ENCODE peak calls at places on chromosome 9, in five cellular contexts. One of them, this sample, is unnamed.

GRCh38 chr9:130360672-130361071 is 84.1 kb upstream of the ASS1 start:
- DNase-seq in cardiac muscle cell: no peak
- DNase-seq in naive thymus-derived CD8-positive, alpha-beta T cell: no peak
- DNase-seq in epithelial cell of esophagus: no peak
- DNase-seq in stimulated activated CD8-positive, alpha-beta memory T cell treated with anti-CD3 and anti-CD28 coated beads, Interleukin-15, amount 100 ng/mL, for 1 hour: no peak
- DNase-seq in this sample: no peak

GRCh38 chr9:38489057-38489456 is 64.8 kb upstream of the IGFBPL1 start:
- DNase-seq in cardiac muscle cell: no peak
- DNase-seq in naive thymus-derived CD8-positive, alpha-beta T cell: no peak
- DNase-seq in epithelial cell of esophagus: no peak
- DNase-seq in stimulated activated CD8-positive, alpha-beta memory T cell treated with anti-CD3 and anti-CD28 coated beads, Interleukin-15, amount 100 ng/mL, for 1 hour: no peak
- DNase-seq in this sample: no peak

GRCh38 chr9:78424299-78424698 is 127.4 kb downstream of the PSAT1 start:
- DNase-seq in cardiac muscle cell: no peak
- DNase-seq in naive thymus-derived CD8-positive, alpha-beta T cell: no peak
- DNase-seq in epithelial cell of esophagus: no peak
- DNase-seq in stimulated activated CD8-positive, alpha-beta memory T cell treated with anti-CD3 and anti-CD28 coated beads, Interleukin-15, amount 100 ng/mL, for 1 hour: no peak
- DNase-seq in this sample: no peak

GRCh38 chr9:135833864-135834263 is 73.5 kb downstream of the CAMSAP1 start:
- DNase-seq in cardiac muscle cell: no peak
- DNase-seq in naive thymus-derived CD8-positive, alpha-beta T cell: no peak
- DNase-seq in epithelial cell of esophagus: peak
- DNase-seq in stimulated activated CD8-positive, alpha-beta memory T cell treated with anti-CD3 and anti-CD28 coated beads, Interleukin-15, amount 100 ng/mL, for 1 hour: no peak
- DNase-seq in this sample: no peak

GRCh38 chr9:136138566-136138965 is 19.9 kb upstream of the TMEM250 start:
- DNase-seq in cardiac muscle cell: peak
- DNase-seq in naive thymus-derived CD8-positive, alpha-beta T cell: peak
- DNase-seq in epithelial cell of esophagus: peak
- DNase-seq in stimulated activated CD8-positive, alpha-beta memory T cell treated with anti-CD3 and anti-CD28 coated beads, Interleukin-15, amount 100 ng/mL, for 1 hour: no peak
- DNase-seq in this sample: no peak

GRCh38 chr9:7388755-7389154 is 410.8 kb downstream of the DMAC1 start:
- DNase-seq in cardiac muscle cell: no peak
- DNase-seq in naive thymus-derived CD8-positive, alpha-beta T cell: no peak
- DNase-seq in epithelial cell of esophagus: no peak
- DNase-seq in stimulated activated CD8-positive, alpha-beta memory T cell treated with anti-CD3 and anti-CD28 coated beads, Interleukin-15, amount 100 ng/mL, for 1 hour: no peak
- DNase-seq in this sample: no peak

GRCh38 chr9:102499468-102499867 is 495.7 kb upstream of the CYLC2 start:
- DNase-seq in cardiac muscle cell: no peak
- DNase-seq in naive thymus-derived CD8-positive, alpha-beta T cell: no peak
- DNase-seq in epithelial cell of esophagus: no peak
- DNase-seq in stimulated activated CD8-positive, alpha-beta memory T cell treated with anti-CD3 and anti-CD28 coated beads, Interleukin-15, amount 100 ng/mL, for 1 hour: no peak
- DNase-seq in this sample: no peak

GRCh38 chr9:6415266-6415665 is 2.3 kb downstream of the UHRF2 start:
- DNase-seq in cardiac muscle cell: no peak
- DNase-seq in naive thymus-derived CD8-positive, alpha-beta T cell: no peak
- DNase-seq in epithelial cell of esophagus: no peak
- DNase-seq in stimulated activated CD8-positive, alpha-beta memory T cell treated with anti-CD3 and anti-CD28 coated beads, Interleukin-15, amount 100 ng/mL, for 1 hour: no peak
- DNase-seq in this sample: no peak

GRCh38 chr9:38062498-38063362 is 6.3 kb downstream of the SHB start:
- DNase-seq in cardiac muscle cell: no peak
- DNase-seq in naive thymus-derived CD8-positive, alpha-beta T cell: no peak
- DNase-seq in epithelial cell of esophagus: peak
- DNase-seq in stimulated activated CD8-positive, alpha-beta memory T cell treated with anti-CD3 and anti-CD28 coated beads, Interleukin-15, amount 100 ng/mL, for 1 hour: no peak
- DNase-seq in this sample: no peak

GRCh38 chr9:87119328-87119881 is 172.1 kb upstream of the GAS1 start:
- DNase-seq in cardiac muscle cell: peak
- DNase-seq in naive thymus-derived CD8-positive, alpha-beta T cell: no peak
- DNase-seq in epithelial cell of esophagus: peak
- DNase-seq in stimulated activated CD8-positive, alpha-beta memory T cell treated with anti-CD3 and anti-CD28 coated beads, Interleukin-15, amount 100 ng/mL, for 1 hour: no peak
- DNase-seq in this sample: no peak

GRCh38 chr9:85013703-85014102 is 344.2 kb downstream of the NTRK2 start:
- DNase-seq in cardiac muscle cell: no peak
- DNase-seq in naive thymus-derived CD8-positive, alpha-beta T cell: no peak
- DNase-seq in epithelial cell of esophagus: peak
- DNase-seq in stimulated activated CD8-positive, alpha-beta memory T cell treated with anti-CD3 and anti-CD28 coated beads, Interleukin-15, amount 100 ng/mL, for 1 hour: no peak
- DNase-seq in this sample: peak

GRCh38 chr9:115615821-115616665 is 498.1 kb upstream of the TNC start:
- DNase-seq in cardiac muscle cell: no peak
- DNase-seq in naive thymus-derived CD8-positive, alpha-beta T cell: no peak
- DNase-seq in epithelial cell of esophagus: peak
- DNase-seq in stimulated activated CD8-positive, alpha-beta memory T cell treated with anti-CD3 and anti-CD28 coated beads, Interleukin-15, amount 100 ng/mL, for 1 hour: no peak
- DNase-seq in this sample: peak

GRCh38 chr9:133188006-133188842 is 20.8 kb downstream of the OBP2B start:
- DNase-seq in cardiac muscle cell: peak
- DNase-seq in naive thymus-derived CD8-positive, alpha-beta T cell: no peak
- DNase-seq in epithelial cell of esophagus: peak
- DNase-seq in stimulated activated CD8-positive, alpha-beta memory T cell treated with anti-CD3 and anti-CD28 coated beads, Interleukin-15, amount 100 ng/mL, for 1 hour: no peak
- DNase-seq in this sample: no peak

GRCh38 chr9:121824651-121825480 is 173.4 kb downstream of the DAB2IP start:
- DNase-seq in cardiac muscle cell: peak
- DNase-seq in naive thymus-derived CD8-positive, alpha-beta T cell: no peak
- DNase-seq in epithelial cell of esophagus: no peak
- DNase-seq in stimulated activated CD8-positive, alpha-beta memory T cell treated with anti-CD3 and anti-CD28 coated beads, Interleukin-15, amount 100 ng/mL, for 1 hour: no peak
- DNase-seq in this sample: no peak

GRCh38 chr9:114038724-114039313 is 39.3 kb downstream of the AMBP start:
- DNase-seq in cardiac muscle cell: no peak
- DNase-seq in naive thymus-derived CD8-positive, alpha-beta T cell: no peak
- DNase-seq in epithelial cell of esophagus: no peak
- DNase-seq in stimulated activated CD8-positive, alpha-beta memory T cell treated with anti-CD3 and anti-CD28 coated beads, Interleukin-15, amount 100 ng/mL, for 1 hour: no peak
- DNase-seq in this sample: no peak

GRCh38 chr9:134320195-134320885 is 5.9 kb upstream of the RXRA start:
- DNase-seq in cardiac muscle cell: no peak
- DNase-seq in naive thymus-derived CD8-positive, alpha-beta T cell: no peak
- DNase-seq in epithelial cell of esophagus: no peak
- DNase-seq in stimulated activated CD8-positive, alpha-beta memory T cell treated with anti-CD3 and anti-CD28 coated beads, Interleukin-15, amount 100 ng/mL, for 1 hour: no peak
- DNase-seq in this sample: no peak

GRCh38 chr9:34049630-34050384 is 1.1 kb upstream of the UBAP2 start:
- DNase-seq in cardiac muscle cell: peak
- DNase-seq in naive thymus-derived CD8-positive, alpha-beta T cell: no peak
- DNase-seq in epithelial cell of esophagus: no peak
- DNase-seq in stimulated activated CD8-positive, alpha-beta memory T cell treated with anti-CD3 and anti-CD28 coated beads, Interleukin-15, amount 100 ng/mL, for 1 hour: no peak
- DNase-seq in this sample: no peak

GRCh38 chr9:76818271-76818670 is 54.0 kb downstream of the PCA3 start:
- DNase-seq in cardiac muscle cell: no peak
- DNase-seq in naive thymus-derived CD8-positive, alpha-beta T cell: no peak
- DNase-seq in epithelial cell of esophagus: peak
- DNase-seq in stimulated activated CD8-positive, alpha-beta memory T cell treated with anti-CD3 and anti-CD28 coated beads, Interleukin-15, amount 100 ng/mL, for 1 hour: no peak
- DNase-seq in this sample: peak

GRCh38 chr9:76413658-76414057 is 19.4 kb upstream of the RFK start:
- DNase-seq in cardiac muscle cell: no peak
- DNase-seq in naive thymus-derived CD8-positive, alpha-beta T cell: no peak
- DNase-seq in epithelial cell of esophagus: no peak
- DNase-seq in stimulated activated CD8-positive, alpha-beta memory T cell treated with anti-CD3 and anti-CD28 coated beads, Interleukin-15, amount 100 ng/mL, for 1 hour: no peak
- DNase-seq in this sample: no peak

GRCh38 chr9:133029994-133030316 is 842 bp upstream of the GTF3C5 start:
- DNase-seq in cardiac muscle cell: no peak
- DNase-seq in naive thymus-derived CD8-positive, alpha-beta T cell: no peak
- DNase-seq in epithelial cell of esophagus: no peak
- DNase-seq in stimulated activated CD8-positive, alpha-beta memory T cell treated with anti-CD3 and anti-CD28 coated beads, Interleukin-15, amount 100 ng/mL, for 1 hour: no peak
- DNase-seq in this sample: no peak

GRCh38 chr9:104961238-104961637 is 33.3 kb upstream of the ABCA1 start:
- DNase-seq in cardiac muscle cell: no peak
- DNase-seq in naive thymus-derived CD8-positive, alpha-beta T cell: no peak
- DNase-seq in epithelial cell of esophagus: peak
- DNase-seq in stimulated activated CD8-positive, alpha-beta memory T cell treated with anti-CD3 and anti-CD28 coated beads, Interleukin-15, amount 100 ng/mL, for 1 hour: no peak
- DNase-seq in this sample: peak

GRCh38 chr9:6757988-6758417 is 230 bp downstream of the KDM4C start:
- DNase-seq in cardiac muscle cell: no peak
- DNase-seq in naive thymus-derived CD8-positive, alpha-beta T cell: no peak
- DNase-seq in epithelial cell of esophagus: no peak
- DNase-seq in stimulated activated CD8-positive, alpha-beta memory T cell treated with anti-CD3 and anti-CD28 coated beads, Interleukin-15, amount 100 ng/mL, for 1 hour: no peak
- DNase-seq in this sample: no peak

GRCh38 chr9:129752915-129753724 is at the start of gene PTGES:
- DNase-seq in cardiac muscle cell: peak
- DNase-seq in naive thymus-derived CD8-positive, alpha-beta T cell: peak
- DNase-seq in epithelial cell of esophagus: peak
- DNase-seq in stimulated activated CD8-positive, alpha-beta memory T cell treated with anti-CD3 and anti-CD28 coated beads, Interleukin-15, amount 100 ng/mL, for 1 hour: peak
- DNase-seq in this sample: no peak

GRCh38 chr9:133780962-133781827 is 43.0 kb upstream of the SARDH start:
- DNase-seq in cardiac muscle cell: no peak
- DNase-seq in naive thymus-derived CD8-positive, alpha-beta T cell: no peak
- DNase-seq in epithelial cell of esophagus: no peak
- DNase-seq in stimulated activated CD8-positive, alpha-beta memory T cell treated with anti-CD3 and anti-CD28 coated beads, Interleukin-15, amount 100 ng/mL, for 1 hour: no peak
- DNase-seq in this sample: no peak

GRCh38 chr9:37747271-37747753 is 6.3 kb upstream of the TRMT10B start:
- DNase-seq in cardiac muscle cell: peak
- DNase-seq in naive thymus-derived CD8-positive, alpha-beta T cell: peak
- DNase-seq in epithelial cell of esophagus: peak
- DNase-seq in stimulated activated CD8-positive, alpha-beta memory T cell treated with anti-CD3 and anti-CD28 coated beads, Interleukin-15, amount 100 ng/mL, for 1 hour: peak
- DNase-seq in this sample: no peak